ENCODE peak calls at places on chromosomes 1 and 21, in four cellular contexts. Y is germinal center, X is fibroblast of mammary gland, S is H1. P is an unnamed sample.

GRCh38 chr1:243980071-243980470 is 71.0 kb upstream of the ZBTB18 start:
- DNase-seq in Y (no peak), X (no peak), S (no peak), P (no peak)

GRCh38 chr1:106526650-106527049 is 529.8 kb upstream of the PRMT6 start:
- DNase-seq in Y (no peak), X (peak), S (no peak), P (no peak)

GRCh38 chr1:28718601-28719331 is 18.0 kb upstream of the YTHDF2 start:
- DNase-seq in Y (no peak), X (peak), S (no peak), P (peak)

GRCh38 chr1:64469614-64469976 is 334 bp upstream of the CACHD1 start:
- DNase-seq in Y (no peak), X (peak), S (no peak), P (no peak)

GRCh38 chr1:23216771-23217420 is 406 bp downstream of the HTR1D start:
- DNase-seq in Y (peak), X (no peak), S (no peak), P (no peak)

GRCh38 chr1:233879841-233880240 is 24.6 kb upstream of the SLC35F3 start:
- DNase-seq in Y (no peak), X (no peak), S (no peak), P (no peak)

GRCh38 chr21:17526771-17527170 is 13.9 kb downstream of the CXADR start:
- DNase-seq in Y (no peak), X (no peak), S (no peak), P (peak)

GRCh38 chr1:29554208-29554778 is 318.0 kb downstream of the PTPRU start:
- DNase-seq in Y (no peak), X (no peak), S (no peak), P (no peak)

GRCh38 chr1:107964397-107965111 is 426 bp downstream of the VAV3 start:
- DNase-seq in Y (peak), X (no peak), S (no peak), P (no peak)

GRCh38 chr1:182615468-182616129 is 11.4 kb upstream of the RGS16 start:
- DNase-seq in Y (peak), X (peak), S (no peak), P (no peak)

GRCh38 chr1:1038694-1039093 is 18.8 kb downstream of the AGRN start:
- DNase-seq in Y (no peak), X (no peak), S (no peak), P (no peak)

GRCh38 chr1:224390517-224390916 is 33.8 kb downstream of the CNIH4 start:
- DNase-seq in Y (no peak), X (no peak), S (no peak), P (no peak)

GRCh38 chr1:232223309-232223708 is 406.6 kb downstream of the SIPA1L2 start:
- DNase-seq in Y (no peak), X (no peak), S (no peak), P (no peak)

GRCh38 chr1:198465201-198466144 is 75.0 kb downstream of the ATP6V1G3 start:
- DNase-seq in Y (peak), X (peak), S (no peak), P (peak)

GRCh38 chr1:7587726-7588456 is 183.2 kb upstream of the VAMP3 start:
- DNase-seq in Y (no peak), X (no peak), S (no peak), P (no peak)

GRCh38 chr1:170145691-170146676 is at the start of gene NTMT2:
- DNase-seq in Y (no peak), X (no peak), S (peak), P (peak)

GRCh38 chr1:110390096-110390495 is 730 bp downstream of the SLC16A4 start:
- DNase-seq in Y (no peak), X (peak), S (no peak), P (peak)

GRCh38 chr1:32221980-32222751 is at the start of the genes EIF3I and TMEM234:
- DNase-seq in Y (peak), X (peak), S (no peak), P (peak)

GRCh38 chr1:17922833-17923232 is 167.7 kb downstream of the ACTL8 start:
- DNase-seq in Y (peak), X (peak), S (peak), P (no peak)

GRCh38 chr1:12095822-12096263 is 32.7 kb downstream of the TNFRSF8 start:
- DNase-seq in Y (no peak), X (peak), S (no peak), P (peak)

GRCh38 chr1:77732090-77732489 is 27.6 kb downstream of the USP33 start:
- DNase-seq in Y (no peak), X (no peak), S (no peak), P (peak)

GRCh38 chr1:31501505-31501904 is 74.8 kb upstream of the TINAGL1 start:
- DNase-seq in Y (peak), X (no peak), S (no peak), P (no peak)

GRCh38 chr1:231416896-231417295 is 5.2 kb downstream of the EGLN1 start:
- DNase-seq in Y (no peak), X (no peak), S (no peak), P (no peak)

GRCh38 chr1:245270063-245270462 is 115.3 kb downstream of the KIF26B start:
- DNase-seq in Y (no peak), X (no peak), S (no peak), P (no peak)

GRCh38 chr1:210584439-210585113 is 255.9 kb downstream of the HHAT start:
- DNase-seq in Y (peak), X (peak), S (peak), P (peak)

P was measured in amniotic epithelial cell.